ENCODE peak calls at places on chromosome 17, in five cellular contexts. Y, I, K, P and T are unnamed samples.

GRCh38 chr17:48542114-48542955 is 2.6 kb downstream of the HOXB2 start:
- DNase-seq in Y (no peak), I (peak; percentile 75), K (peak; percentile 66), P (no peak), T (no peak)

GRCh38 chr17:77770331-77771105 is 188.0 kb upstream of the TNRC6C start:
- DNase-seq in Y (no peak), I (peak; percentile 85), K (peak; percentile 97), P (no peak), T (no peak)

GRCh38 chr17:17119533-17119932 is 77.3 kb downstream of the MPRIP start:
- DNase-seq in Y (no peak), I (no peak), K (peak; percentile 75), P (no peak), T (peak; percentile 46)

GRCh38 chr17:36468903-36469635 is 17.4 kb upstream of the ZNHIT3 start:
- DNase-seq in Y (no peak), I (no peak), K (no peak), P (no peak), T (no peak)

GRCh38 chr17:9529033-9529748 is 46.4 kb downstream of the STX8 start:
- DNase-seq in Y (no peak), I (no peak), K (peak; percentile 60), P (no peak), T (peak; percentile 12)

GRCh38 chr17:3048727-3049471 is 14.5 kb downstream of the OR1D5 start:
- DNase-seq in Y (peak; percentile 88), I (peak; percentile 100), K (peak; percentile 98), P (peak; percentile 97), T (peak; percentile 97)

GRCh38 chr17:80942360-80943345 is 49.0 kb upstream of the CHMP6 start:
- DNase-seq in Y (no peak), I (no peak), K (peak; percentile 88), P (peak; percentile 5), T (peak; percentile 42)

GRCh38 chr17:1645207-1646171 is at the start of gene SCARF1:
- DNase-seq in Y (no peak), I (peak; percentile 75), K (no peak), P (peak; percentile 24), T (no peak)

GRCh38 chr17:68576811-68577551 is 24.2 kb downstream of the FAM20A start:
- DNase-seq in Y (no peak), I (peak; percentile 68), K (peak; percentile 95), P (no peak), T (peak; percentile 21)

GRCh38 chr17:62761884-62762283 is 46.2 kb downstream of the MARCHF10 start:
- DNase-seq in Y (no peak), I (peak; percentile 94), K (no peak), P (peak; percentile 85), T (no peak)

GRCh38 chr17:78142113-78142861 is 3.9 kb upstream of the C17orf99 start:
- DNase-seq in Y (no peak), I (peak; percentile 80), K (peak; percentile 78), P (no peak), T (peak; percentile 34)

GRCh38 chr17:75267403-75268232 is 3.4 kb downstream of the MIF4GD start:
- DNase-seq in Y (no peak), I (peak; percentile 94), K (no peak), P (peak; percentile 78), T (no peak)
- TF ChIP-seq CTCF in Y (peak; percentile 35), I (peak; percentile 76), K (no peak), P (no peak), T (peak; percentile 21)

GRCh38 chr17:45316271-45317112 is at the start of gene MAP3K14:
- DNase-seq in Y (peak; percentile 57), I (peak; percentile 91), K (peak; percentile 54), P (peak; percentile 69), T (peak; percentile 45)
- TF ChIP-seq CTCF in Y (peak; percentile 15), I (no peak), K (peak; percentile 2), P (no peak), T (no peak)

GRCh38 chr17:64148017-64148631 is 18.2 kb upstream of the ERN1 start:
- DNase-seq in Y (no peak), I (peak; percentile 71), K (peak; percentile 62), P (no peak), T (no peak)

GRCh38 chr17:64147110-64148016 is 17.4 kb upstream of the ERN1 start:
- DNase-seq in Y (no peak), I (peak; percentile 70), K (peak; percentile 76), P (no peak), T (peak; percentile 36)

GRCh38 chr17:64149196-64149595 is 19.3 kb upstream of the ERN1 start:
- DNase-seq in Y (no peak), I (peak; percentile 19), K (no peak), P (no peak), T (no peak)

GRCh38 chr17:64150237-64151015 is 20.5 kb upstream of the ERN1 start:
- DNase-seq in Y (no peak), I (peak; percentile 41), K (no peak), P (no peak), T (no peak)

GRCh38 chr17:64148699-64149098 is 18.8 kb upstream of the ERN1 start:
- DNase-seq in Y (no peak), I (no peak), K (no peak), P (no peak), T (peak; percentile 12)
- TF ChIP-seq CTCF in Y (no peak), I (no peak), K (peak; percentile 8), P (no peak), T (no peak)

GRCh38 chr17:55814377-55814776 is 63.5 kb downstream of the PCTP start:
- DNase-seq in Y (no peak), I (no peak), K (no peak), P (no peak), T (no peak)

GRCh38 chr17:55818026-55818425 is 67.2 kb downstream of the PCTP start:
- DNase-seq in Y (no peak), I (no peak), K (no peak), P (no peak), T (no peak)

GRCh38 chr17:55816532-55817272 is 65.9 kb downstream of the PCTP start:
- DNase-seq in Y (no peak), I (no peak), K (no peak), P (no peak), T (no peak)

GRCh38 chr17:55818451-55819375 is 67.9 kb downstream of the PCTP start:
- DNase-seq in Y (no peak), I (no peak), K (no peak), P (no peak), T (no peak)

DNA sequence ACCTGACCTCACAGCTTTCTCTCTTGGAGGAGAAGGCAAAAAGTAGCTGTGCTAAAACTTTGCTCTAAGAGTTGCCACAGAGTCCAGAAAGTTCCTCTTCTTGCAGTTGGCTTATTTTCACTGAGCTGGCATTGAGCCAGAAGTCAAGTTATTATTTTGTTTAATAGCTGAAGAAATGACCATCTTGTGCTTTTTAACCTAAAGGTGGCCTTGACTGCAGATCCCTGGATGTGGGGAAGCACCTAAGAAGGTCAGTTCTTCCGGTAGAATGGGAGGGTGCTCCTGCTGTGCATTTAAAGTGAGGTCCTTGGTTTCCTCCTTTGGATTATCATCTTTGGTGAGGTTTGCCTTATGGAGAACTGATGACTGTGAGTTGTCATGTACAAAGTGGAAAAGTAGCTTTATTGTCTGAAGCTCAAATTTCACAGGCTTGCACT is 66.4 kb downstream of the PCTP start:
- DNase-seq in Y (no peak), I (no peak), K (no peak), P (no peak), T (no peak)
- TF ChIP-seq CTCF in Y (no peak), I (no peak), K (no peak), P (no peak), T (no peak)

GRCh38 chr17:28573521-28573920 is 2.2 kb upstream of the PIGS start:
- DNase-seq in Y (no peak), I (peak; percentile 26), K (no peak), P (no peak), T (no peak)

GRCh38 chr17:28575126-28575795 is 1.4 kb downstream of the ALDOC start:
- DNase-seq in Y (no peak), I (peak; percentile 69), K (no peak), P (no peak), T (no peak)

GRCh38 chr17:28573966-28574480 is 2.7 kb downstream of the ALDOC start:
- DNase-seq in Y (no peak), I (peak; percentile 28), K (no peak), P (no peak), T (no peak)

GRCh38 chr17:28572294-28573099 is 1.2 kb upstream of the PIGS start:
- DNase-seq in Y (no peak), I (peak; percentile 61), K (no peak), P (no peak), T (no peak)

GRCh38 chr17:28574536-28574935 is 2.2 kb downstream of the ALDOC start:
- DNase-seq in Y (no peak), I (peak; percentile 62), K (no peak), P (no peak), T (no peak)
- TF ChIP-seq CTCF in Y (peak; percentile 19), I (peak; percentile 47), K (no peak), P (no peak), T (peak; percentile 57)

DNA sequence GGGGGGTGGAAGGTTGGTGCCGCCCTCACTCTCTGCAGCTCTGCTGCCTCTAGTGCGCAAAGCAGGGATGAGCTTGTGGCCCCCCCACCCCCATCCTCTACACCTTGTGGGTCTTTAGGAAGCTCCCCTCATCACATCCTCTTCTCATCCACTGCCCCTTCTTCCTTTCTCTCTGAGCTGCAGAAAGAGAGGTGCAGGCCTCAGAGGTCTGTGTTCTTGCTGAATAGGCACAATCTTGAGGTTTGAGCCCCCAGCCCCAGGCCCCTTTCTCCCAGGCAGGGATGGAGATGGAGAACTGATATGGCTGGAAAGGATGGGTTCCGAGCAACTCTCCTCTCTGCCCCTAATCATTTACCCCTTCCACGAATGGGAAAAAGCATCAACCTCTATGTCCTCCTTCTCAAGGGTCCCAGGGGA is 2.6 kb downstream of the CACNA1G start:
- DNase-seq in Y (no peak), I (no peak), K (no peak), P (no peak), T (no peak)
- TF ChIP-seq CTCF in Y (no peak), I (peak; percentile 26), K (no peak), P (no peak), T (peak; percentile 10)

GRCh38 chr17:71470062-71470461 is 650.8 kb upstream of the SOX9 start:
- DNase-seq in Y (no peak), I (no peak), K (no peak), P (no peak), T (no peak)

GRCh38 chr17:71467719-71468118 is 653.1 kb upstream of the SOX9 start:
- DNase-seq in Y (no peak), I (no peak), K (no peak), P (no peak), T (no peak)

GRCh38 chr17:71472809-71473789 is 647.7 kb upstream of the SOX9 start:
- DNase-seq in Y (peak; percentile 12), I (peak; percentile 72), K (peak; percentile 65), P (peak; percentile 11), T (peak; percentile 43)
- TF ChIP-seq CTCF in Y (peak; percentile 83), I (peak; percentile 87), K (peak; percentile 80), P (peak; percentile 66), T (peak; percentile 92)

GRCh38 chr17:45221081-45221996 is at the start of gene FMNL1:
- DNase-seq in Y (no peak), I (peak; percentile 85), K (no peak), P (peak; percentile 65), T (no peak)
- TF ChIP-seq CTCF in Y (no peak), I (no peak), K (no peak), P (no peak), T (no peak)